ENCODE peak calls at places on chromosome 9, in four cellular contexts. S is AG10803; L is posterior vena cava; P is stimulated activated CD4-positive, alpha-beta T cell treated with anti-CD3 and anti-CD28 coated beads, Interleukin-12 subunit alpha, Interleukin-12 subunit beta, amount 100 ng/mL, for 24 hours. B is an unnamed sample.

GRCh38 chr9:93397664-93398381 is 53.7 kb upstream of the FAM120A start:
- DNase-seq in P (no peak), L (no peak), S (peak; percentile 36), B (no peak)

GRCh38 chr9:77977210-77977611 is 54.4 kb downstream of the GNAQ start:
- DNase-seq in L (peak; percentile 83), S (peak; percentile 77), P (no peak), B (no peak)

GRCh38 chr9:109424618-109425017 is 73.5 kb downstream of the PTPN3 start:
- DNase-seq in S (no peak), P (no peak), L (no peak), B (no peak)

GRCh38 chr9:110157812-110158629 is 49.9 kb downstream of the C9orf152 start:
- DNase-seq in P (no peak), L (no peak), S (no peak), B (no peak)

GRCh38 chr9:127846451-127847154 is 7.9 kb downstream of the ENG start:
- DNase-seq in L (peak; percentile 93), S (no peak), P (no peak), B (no peak)

GRCh38 chr9:131965841-131966240 is 113.8 kb downstream of the MED27 start:
- DNase-seq in P (no peak), L (no peak), S (no peak), B (no peak)

GRCh38 chr9:131379056-131379455 is 14.8 kb upstream of the PRRC2B start:
- DNase-seq in S (no peak), L (no peak), P (no peak), B (no peak)

GRCh38 chr9:93663877-93664548 is 87.6 kb downstream of the PHF2 start:
- DNase-seq in P (no peak), S (no peak), L (peak; percentile 74), B (no peak)

GRCh38 chr9:93573204-93573828 is 3.1 kb upstream of the PHF2 start:
- DNase-seq in L (peak; percentile 64), P (no peak), S (no peak), B (no peak)

GRCh38 chr9:69120380-69121154 is 53.5 kb upstream of the TJP2 start:
- DNase-seq in P (no peak), L (no peak), S (no peak), B (peak; percentile 77)

GRCh38 chr9:36091028-36091953 is 45.2 kb upstream of the GLIPR2 start:
- DNase-seq in P (no peak), S (peak; percentile 82), L (no peak), B (no peak)

GRCh38 chr9:126984969-126985368 is 70.4 kb downstream of the RALGPS1 start:
- DNase-seq in P (no peak), S (peak; percentile 6), L (no peak), B (no peak)

GRCh38 chr9:71094708-71095251 is 26.6 kb downstream of the TRPM3 start:
- DNase-seq in L (no peak), P (no peak), S (no peak), B (no peak)

GRCh38 chr9:98215266-98215665 is 22.8 kb upstream of the CORO2A start:
- DNase-seq in S (no peak), P (no peak), L (no peak), B (no peak)

GRCh38 chr9:7153566-7153965 is 395.8 kb downstream of the KDM4C start:
- DNase-seq in P (no peak), S (no peak), L (no peak), B (peak; percentile 70)

B was measured in NCI-H1048.